ENCODE peak calls at places on chromosomes 4 and X, in eight cellular contexts. One of them, this sample, is unnamed.

GRCh38 chr4:119046263-119046662 is 89.4 kb upstream of the MYOZ2 start:
- DNase-seq in left lung: no peak
- DNase-seq in right lobe of liver: no peak
- DNase-seq in Peyer's patch: no peak
- DNase-seq in CD8-positive, alpha-beta T cell: no peak
- DNase-seq in WERI-Rb-1: no peak
- DNase-seq in progenitor cell of endocrine pancreas: no peak
- DNase-seq in A549: no peak
- DNase-seq in this sample: no peak

GRCh38 chr4:82217986-82218715 is 155.6 kb downstream of the HNRNPD start:
- DNase-seq in left lung: no peak
- DNase-seq in right lobe of liver: no peak
- DNase-seq in Peyer's patch: no peak
- DNase-seq in A549: peak
- DNase-seq in progenitor cell of endocrine pancreas: no peak
- DNase-seq in CD8-positive, alpha-beta T cell: no peak
- DNase-seq in WERI-Rb-1: peak
- DNase-seq in this sample: no peak

GRCh38 chr4:83905952-83906351 is 370.0 kb downstream of the GPAT3 start:
- DNase-seq in WERI-Rb-1: peak
- DNase-seq in Peyer's patch: no peak
- DNase-seq in A549: peak
- DNase-seq in CD8-positive, alpha-beta T cell: no peak
- DNase-seq in left lung: no peak
- DNase-seq in right lobe of liver: no peak
- DNase-seq in progenitor cell of endocrine pancreas: peak
- DNase-seq in this sample: no peak

GRCh38 chrX:45758738-45759397 is 558.2 kb upstream of the DIPK2B start:
- DNase-seq in progenitor cell of endocrine pancreas: no peak
- DNase-seq in CD8-positive, alpha-beta T cell: no peak
- DNase-seq in Peyer's patch: peak
- DNase-seq in A549: no peak
- DNase-seq in left lung: no peak
- DNase-seq in WERI-Rb-1: no peak
- DNase-seq in right lobe of liver: no peak
- DNase-seq in this sample: no peak

GRCh38 chr4:73741140-73741749 is 876 bp downstream of the CXCL8 start:
- DNase-seq in left lung: no peak
- DNase-seq in CD8-positive, alpha-beta T cell: no peak
- DNase-seq in right lobe of liver: no peak
- DNase-seq in Peyer's patch: no peak
- DNase-seq in WERI-Rb-1: no peak
- DNase-seq in A549: no peak
- DNase-seq in progenitor cell of endocrine pancreas: no peak
- DNase-seq in this sample: no peak

GRCh38 chrX:116198810-116199209 is 28.3 kb downstream of the AGTR2 start:
- DNase-seq in CD8-positive, alpha-beta T cell: no peak
- DNase-seq in WERI-Rb-1: no peak
- DNase-seq in left lung: no peak
- DNase-seq in progenitor cell of endocrine pancreas: no peak
- DNase-seq in Peyer's patch: no peak
- DNase-seq in right lobe of liver: no peak
- DNase-seq in A549: peak
- DNase-seq in this sample: no peak

GRCh38 chr4:168039593-168039992 is 52.7 kb upstream of the ANXA10 start:
- DNase-seq in CD8-positive, alpha-beta T cell: no peak
- DNase-seq in A549: no peak
- DNase-seq in right lobe of liver: no peak
- DNase-seq in progenitor cell of endocrine pancreas: no peak
- DNase-seq in left lung: no peak
- DNase-seq in Peyer's patch: no peak
- DNase-seq in WERI-Rb-1: no peak
- DNase-seq in this sample: no peak

GRCh38 chr4:159765402-159765801 is 662.5 kb downstream of the RAPGEF2 start:
- DNase-seq in A549: no peak
- DNase-seq in WERI-Rb-1: no peak
- DNase-seq in left lung: no peak
- DNase-seq in Peyer's patch: no peak
- DNase-seq in progenitor cell of endocrine pancreas: no peak
- DNase-seq in CD8-positive, alpha-beta T cell: no peak
- DNase-seq in right lobe of liver: no peak
- DNase-seq in this sample: no peak

GRCh38 chrX:40155617-40156471 is 58.1 kb upstream of the BCOR start:
- DNase-seq in Peyer's patch: no peak
- DNase-seq in CD8-positive, alpha-beta T cell: no peak
- DNase-seq in progenitor cell of endocrine pancreas: no peak
- DNase-seq in left lung: no peak
- DNase-seq in right lobe of liver: peak
- DNase-seq in A549: peak
- DNase-seq in WERI-Rb-1: peak
- DNase-seq in this sample: peak

GRCh38 chrX:35382966-35383365 is 415.2 kb upstream of the MAGEB16 start:
- DNase-seq in WERI-Rb-1: no peak
- DNase-seq in A549: no peak
- DNase-seq in left lung: no peak
- DNase-seq in progenitor cell of endocrine pancreas: no peak
- DNase-seq in CD8-positive, alpha-beta T cell: no peak
- DNase-seq in right lobe of liver: no peak
- DNase-seq in Peyer's patch: no peak
- DNase-seq in this sample: no peak

GRCh38 chrX:35380808-35381700 is 417.1 kb upstream of the MAGEB16 start:
- DNase-seq in A549: peak
- DNase-seq in WERI-Rb-1: no peak
- DNase-seq in right lobe of liver: no peak
- DNase-seq in progenitor cell of endocrine pancreas: no peak
- DNase-seq in left lung: no peak
- DNase-seq in Peyer's patch: no peak
- DNase-seq in CD8-positive, alpha-beta T cell: no peak
- DNase-seq in this sample: peak
- TF ChIP-seq CTCF in A549: peak
- TF ChIP-seq CTCF in WERI-Rb-1: peak
- TF ChIP-seq CTCF in right lobe of liver: peak
- TF ChIP-seq CTCF in progenitor cell of endocrine pancreas: peak
- TF ChIP-seq CTCF in left lung: peak
- TF ChIP-seq CTCF in Peyer's patch: peak
- TF ChIP-seq CTCF in CD8-positive, alpha-beta T cell: no peak
- TF ChIP-seq CTCF in this sample: peak

DNA sequence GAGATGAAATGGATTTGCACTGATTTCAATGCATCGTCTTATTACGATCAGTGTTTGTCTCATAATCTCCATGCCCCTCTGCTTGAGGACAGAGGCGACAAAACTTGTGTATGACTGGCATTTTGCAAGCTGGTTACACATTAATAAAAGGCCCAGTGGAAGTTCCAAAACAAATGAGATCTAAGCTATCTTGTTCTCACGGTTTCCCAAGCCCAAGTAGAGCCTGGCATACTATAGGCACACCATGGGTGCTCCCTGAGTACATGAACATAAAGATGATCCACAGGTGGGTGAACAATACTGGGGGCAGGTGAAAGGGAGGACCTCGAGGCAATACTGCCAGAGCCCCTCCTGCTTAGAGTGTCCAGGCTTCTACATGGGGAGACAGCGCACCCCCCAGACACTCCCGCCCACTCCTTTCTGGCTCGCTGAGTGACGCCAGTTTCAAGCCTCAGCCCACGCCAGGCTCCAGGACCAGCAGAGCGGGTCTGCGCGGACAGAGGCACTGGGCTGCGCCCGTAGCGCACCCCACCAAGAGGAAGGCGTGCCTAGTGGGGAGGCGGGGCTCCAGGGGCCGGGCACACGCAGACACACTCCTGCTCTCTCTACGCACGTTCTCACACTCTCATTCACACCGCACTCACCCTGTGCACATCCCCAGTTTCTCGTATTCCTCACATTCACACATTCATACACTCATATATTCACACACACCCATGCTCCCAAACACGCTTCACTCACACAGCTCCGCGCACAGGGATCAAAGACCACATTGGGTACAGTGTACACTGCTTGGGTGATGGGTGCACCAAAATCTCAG is 8.9 kb upstream of the GSX2 start:
- DNase-seq in progenitor cell of endocrine pancreas: no peak
- DNase-seq in left lung: peak
- DNase-seq in right lobe of liver: peak
- DNase-seq in CD8-positive, alpha-beta T cell: peak
- DNase-seq in Peyer's patch: no peak
- DNase-seq in WERI-Rb-1: no peak
- DNase-seq in A549: no peak
- DNase-seq in this sample: peak
- TF ChIP-seq CTCF in progenitor cell of endocrine pancreas: no peak
- TF ChIP-seq CTCF in left lung: no peak
- TF ChIP-seq CTCF in right lobe of liver: no peak
- TF ChIP-seq CTCF in CD8-positive, alpha-beta T cell: no peak
- TF ChIP-seq CTCF in Peyer's patch: no peak
- TF ChIP-seq CTCF in WERI-Rb-1: no peak
- TF ChIP-seq CTCF in A549: no peak
- TF ChIP-seq CTCF in this sample: no peak

DNA sequence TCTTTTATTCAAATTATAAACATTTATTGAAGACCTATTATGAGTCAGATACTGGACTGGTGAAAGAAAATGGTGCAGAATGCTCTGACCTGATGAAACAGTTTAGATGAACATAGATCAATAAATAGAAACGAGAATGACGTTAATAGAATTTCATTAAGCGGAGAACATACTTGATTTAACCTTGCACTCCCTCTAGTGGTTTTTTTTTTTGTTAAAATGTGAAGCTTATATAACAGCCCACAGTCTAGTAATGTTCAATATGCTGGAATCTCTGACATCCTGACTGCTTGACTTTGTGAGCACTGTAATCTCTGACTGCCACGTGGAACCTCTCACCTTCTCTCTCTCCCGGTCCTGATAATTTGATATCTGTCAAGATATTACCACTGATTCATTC is 32.3 kb downstream of the HDAC8 start:
- DNase-seq in right lobe of liver: no peak
- DNase-seq in CD8-positive, alpha-beta T cell: no peak
- DNase-seq in progenitor cell of endocrine pancreas: no peak
- DNase-seq in A549: peak
- DNase-seq in WERI-Rb-1: no peak
- DNase-seq in Peyer's patch: no peak
- DNase-seq in left lung: no peak
- DNase-seq in this sample: no peak
- TF ChIP-seq CTCF in right lobe of liver: peak
- TF ChIP-seq CTCF in CD8-positive, alpha-beta T cell: no peak
- TF ChIP-seq CTCF in progenitor cell of endocrine pancreas: peak
- TF ChIP-seq CTCF in A549: peak
- TF ChIP-seq CTCF in WERI-Rb-1: no peak
- TF ChIP-seq CTCF in Peyer's patch: no peak
- TF ChIP-seq CTCF in left lung: no peak
- TF ChIP-seq CTCF in this sample: no peak

DNA sequence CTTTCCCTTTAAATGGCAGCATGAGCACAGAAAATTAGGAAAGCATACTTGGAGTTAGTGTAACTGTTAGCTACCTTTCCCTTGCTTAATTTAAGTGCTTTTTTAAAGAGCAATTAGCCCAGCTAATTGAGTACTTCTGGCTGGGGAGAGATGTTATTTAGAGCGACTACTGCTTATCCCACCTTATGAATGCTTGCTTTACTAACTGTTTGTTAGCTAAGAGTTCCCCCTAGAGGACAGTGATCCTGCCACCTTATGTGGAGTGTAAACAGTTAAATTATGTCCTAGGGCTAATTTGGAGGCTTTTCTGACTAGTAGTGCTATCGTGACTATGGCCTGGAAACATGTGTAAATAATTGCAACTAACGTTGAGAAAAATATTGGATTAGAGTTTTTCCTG is 909.4 kb downstream of the FSTL5 start:
- DNase-seq in WERI-Rb-1: no peak
- DNase-seq in right lobe of liver: no peak
- DNase-seq in left lung: no peak
- DNase-seq in Peyer's patch: no peak
- DNase-seq in A549: peak
- DNase-seq in progenitor cell of endocrine pancreas: no peak
- DNase-seq in CD8-positive, alpha-beta T cell: no peak
- DNase-seq in this sample: no peak
- TF ChIP-seq CTCF in WERI-Rb-1: peak
- TF ChIP-seq CTCF in right lobe of liver: no peak
- TF ChIP-seq CTCF in left lung: no peak
- TF ChIP-seq CTCF in Peyer's patch: no peak
- TF ChIP-seq CTCF in A549: peak
- TF ChIP-seq CTCF in progenitor cell of endocrine pancreas: no peak
- TF ChIP-seq CTCF in CD8-positive, alpha-beta T cell: no peak
- TF ChIP-seq CTCF in this sample: peak

GRCh38 chrX:96682516-96682915 is 2.1 kb upstream of the DIAPH2 start:
- DNase-seq in left lung: no peak
- DNase-seq in Peyer's patch: no peak
- DNase-seq in right lobe of liver: no peak
- DNase-seq in CD8-positive, alpha-beta T cell: no peak
- DNase-seq in progenitor cell of endocrine pancreas: no peak
- DNase-seq in WERI-Rb-1: no peak
- DNase-seq in A549: no peak
- DNase-seq in this sample: no peak

GRCh38 chrX:96685205-96686099 is 810 bp downstream of the DIAPH2 start:
- DNase-seq in right lobe of liver: peak
- DNase-seq in WERI-Rb-1: peak
- DNase-seq in CD8-positive, alpha-beta T cell: peak
- DNase-seq in Peyer's patch: peak
- DNase-seq in A549: peak
- DNase-seq in progenitor cell of endocrine pancreas: peak
- DNase-seq in left lung: no peak
- DNase-seq in this sample: peak

GRCh38 chrX:96688789-96689188 is 4.1 kb downstream of the DIAPH2 start:
- DNase-seq in right lobe of liver: no peak
- DNase-seq in A549: no peak
- DNase-seq in Peyer's patch: no peak
- DNase-seq in left lung: no peak
- DNase-seq in CD8-positive, alpha-beta T cell: no peak
- DNase-seq in WERI-Rb-1: peak
- DNase-seq in progenitor cell of endocrine pancreas: no peak
- DNase-seq in this sample: no peak

GRCh38 chrX:96683997-96684338 is 674 bp upstream of the DIAPH2 start:
- DNase-seq in left lung: no peak
- DNase-seq in WERI-Rb-1: no peak
- DNase-seq in progenitor cell of endocrine pancreas: no peak
- DNase-seq in Peyer's patch: peak
- DNase-seq in CD8-positive, alpha-beta T cell: no peak
- DNase-seq in A549: no peak
- DNase-seq in right lobe of liver: no peak
- DNase-seq in this sample: no peak

DNA sequence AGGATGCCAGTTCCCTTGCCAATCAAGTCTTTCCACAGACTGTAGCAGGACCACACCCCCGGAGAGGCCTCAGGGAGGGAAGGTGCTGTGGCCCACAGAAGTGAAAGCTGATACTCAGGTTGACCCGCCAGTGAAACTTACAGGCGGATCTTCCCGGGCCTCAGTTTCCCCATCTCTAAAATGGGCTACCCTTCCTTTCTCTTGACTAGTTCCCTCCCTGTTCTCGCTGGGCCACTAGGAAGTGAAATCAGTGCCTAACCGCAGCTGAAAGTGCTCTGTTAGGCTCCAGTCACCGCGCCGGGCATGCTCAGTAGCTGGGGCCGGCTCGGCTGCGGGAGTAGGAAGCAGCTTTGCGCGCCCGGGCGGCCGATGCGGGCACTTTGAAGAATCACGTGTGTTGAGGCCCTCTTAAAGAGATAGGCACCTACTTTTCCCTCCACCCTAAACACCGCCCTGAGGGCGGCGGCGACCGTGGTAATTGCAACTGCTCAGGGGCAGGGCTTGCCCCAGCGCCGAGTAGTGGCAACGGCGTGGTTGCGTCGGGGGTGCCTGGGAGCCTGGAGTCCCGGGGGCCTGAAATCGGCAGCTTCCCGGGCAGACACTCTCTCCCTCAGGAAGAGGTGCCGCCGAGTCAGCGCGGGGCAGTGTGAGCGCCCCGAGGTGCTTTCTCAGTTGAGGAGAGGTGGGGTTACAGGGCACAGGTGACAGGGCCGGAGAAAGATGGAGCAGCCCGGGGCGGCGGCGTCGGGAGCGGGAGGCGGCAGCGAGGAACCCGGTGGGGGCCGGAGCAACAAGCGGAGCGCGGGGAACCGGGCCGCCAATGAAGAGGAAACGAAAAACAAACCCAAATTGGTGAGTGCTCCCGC is at the start of gene DIAPH2:
- DNase-seq in right lobe of liver: peak
- DNase-seq in left lung: peak
- DNase-seq in A549: peak
- DNase-seq in Peyer's patch: peak
- DNase-seq in WERI-Rb-1: peak
- DNase-seq in CD8-positive, alpha-beta T cell: peak
- DNase-seq in progenitor cell of endocrine pancreas: peak
- DNase-seq in this sample: peak
- TF ChIP-seq CTCF in right lobe of liver: peak
- TF ChIP-seq CTCF in left lung: peak
- TF ChIP-seq CTCF in A549: no peak
- TF ChIP-seq CTCF in Peyer's patch: no peak
- TF ChIP-seq CTCF in WERI-Rb-1: peak
- TF ChIP-seq CTCF in CD8-positive, alpha-beta T cell: no peak
- TF ChIP-seq CTCF in progenitor cell of endocrine pancreas: peak
- TF ChIP-seq CTCF in this sample: no peak